ENCODE peak calls at places on chromosomes 4 and X, in six cellular contexts. One of them, this sample, is unnamed.

GRCh38 chrX:24760601-24761000 is 66.9 kb downstream of the POLA1 start:
- DNase-seq in naive thymus-derived CD4-positive, alpha-beta T cell: no peak
- DNase-seq in lower lobe of right lung: no peak
- DNase-seq in anterior cingulate cortex: no peak
- DNase-seq in iris pigment epithelial cell: peak; percentile 63
- DNase-seq in fibroblast of mammary gland: peak; percentile 30
- DNase-seq in this sample: peak; percentile 85

GRCh38 chr4:137794779-137795178 is 262.5 kb upstream of the PCDH18 start:
- DNase-seq in lower lobe of right lung: no peak
- DNase-seq in fibroblast of mammary gland: peak; percentile 34
- DNase-seq in anterior cingulate cortex: no peak
- DNase-seq in iris pigment epithelial cell: no peak
- DNase-seq in naive thymus-derived CD4-positive, alpha-beta T cell: no peak
- DNase-seq in this sample: peak; percentile 14

GRCh38 chrX:110402091-110402854 is 43.6 kb downstream of the RTL9 start:
- DNase-seq in iris pigment epithelial cell: peak; percentile 63
- DNase-seq in naive thymus-derived CD4-positive, alpha-beta T cell: no peak
- DNase-seq in lower lobe of right lung: no peak
- DNase-seq in fibroblast of mammary gland: peak; percentile 80
- DNase-seq in anterior cingulate cortex: no peak
- DNase-seq in this sample: peak; percentile 69

GRCh38 chr4:30839583-30840520 is 119.7 kb downstream of the PCDH7 start:
- DNase-seq in lower lobe of right lung: no peak
- DNase-seq in anterior cingulate cortex: no peak
- DNase-seq in fibroblast of mammary gland: peak; percentile 60
- DNase-seq in iris pigment epithelial cell: peak; percentile 89
- DNase-seq in naive thymus-derived CD4-positive, alpha-beta T cell: no peak
- DNase-seq in this sample: peak; percentile 79

GRCh38 chr4:14977836-14978235 is 24.4 kb upstream of the CPEB2 start:
- DNase-seq in fibroblast of mammary gland: no peak
- DNase-seq in naive thymus-derived CD4-positive, alpha-beta T cell: no peak
- DNase-seq in lower lobe of right lung: no peak
- DNase-seq in iris pigment epithelial cell: no peak
- DNase-seq in anterior cingulate cortex: no peak
- DNase-seq in this sample: no peak

GRCh38 chrX:21943460-21944135 is 3.1 kb downstream of the SMS start:
- DNase-seq in naive thymus-derived CD4-positive, alpha-beta T cell: no peak
- DNase-seq in lower lobe of right lung: no peak
- DNase-seq in iris pigment epithelial cell: peak; percentile 81
- DNase-seq in anterior cingulate cortex: no peak
- DNase-seq in fibroblast of mammary gland: peak; percentile 95
- DNase-seq in this sample: peak; percentile 89

GRCh38 chr4:34293459-34293858 is 1950.9 kb downstream of the ARAP2 start:
- DNase-seq in iris pigment epithelial cell: peak; percentile 27
- DNase-seq in anterior cingulate cortex: no peak
- DNase-seq in lower lobe of right lung: no peak
- DNase-seq in naive thymus-derived CD4-positive, alpha-beta T cell: no peak
- DNase-seq in fibroblast of mammary gland: peak; percentile 17
- DNase-seq in this sample: no peak

GRCh38 chr4:184769285-184769825 is 35.5 kb upstream of the CENPU start:
- DNase-seq in fibroblast of mammary gland: no peak
- DNase-seq in lower lobe of right lung: no peak
- DNase-seq in naive thymus-derived CD4-positive, alpha-beta T cell: no peak
- DNase-seq in anterior cingulate cortex: no peak
- DNase-seq in iris pigment epithelial cell: no peak
- DNase-seq in this sample: no peak

GRCh38 chrX:24498975-24499374 is 33.9 kb downstream of the PDK3 start:
- DNase-seq in iris pigment epithelial cell: peak; percentile 20
- DNase-seq in anterior cingulate cortex: no peak
- DNase-seq in lower lobe of right lung: no peak
- DNase-seq in naive thymus-derived CD4-positive, alpha-beta T cell: peak; percentile 40
- DNase-seq in fibroblast of mammary gland: peak; percentile 22
- DNase-seq in this sample: peak; percentile 6

GRCh38 chr4:174648859-174649258 is 126.6 kb upstream of the HPGD start:
- DNase-seq in anterior cingulate cortex: no peak
- DNase-seq in iris pigment epithelial cell: no peak
- DNase-seq in lower lobe of right lung: no peak
- DNase-seq in naive thymus-derived CD4-positive, alpha-beta T cell: no peak
- DNase-seq in fibroblast of mammary gland: no peak
- DNase-seq in this sample: no peak

GRCh38 chr4:7971159-7971631 is 31.5 kb upstream of the AFAP1 start:
- DNase-seq in lower lobe of right lung: no peak
- DNase-seq in anterior cingulate cortex: no peak
- DNase-seq in iris pigment epithelial cell: no peak
- DNase-seq in fibroblast of mammary gland: no peak
- DNase-seq in naive thymus-derived CD4-positive, alpha-beta T cell: no peak
- DNase-seq in this sample: no peak

GRCh38 chrX:40646489-40647306 is 663 bp downstream of the CXorf38 start:
- DNase-seq in naive thymus-derived CD4-positive, alpha-beta T cell: no peak
- DNase-seq in fibroblast of mammary gland: peak; percentile 43
- DNase-seq in lower lobe of right lung: peak; percentile 66
- DNase-seq in anterior cingulate cortex: no peak
- DNase-seq in iris pigment epithelial cell: peak; percentile 40
- DNase-seq in this sample: peak; percentile 27

GRCh38 chrX:37409278-37409677 is 60.1 kb downstream of the PRRG1 start:
- DNase-seq in fibroblast of mammary gland: no peak
- DNase-seq in iris pigment epithelial cell: peak; percentile 8
- DNase-seq in lower lobe of right lung: no peak
- DNase-seq in naive thymus-derived CD4-positive, alpha-beta T cell: no peak
- DNase-seq in anterior cingulate cortex: no peak
- DNase-seq in this sample: peak; percentile 2

GRCh38 chrX:132406106-132406505 is 82.7 kb downstream of the MBNL3 start:
- DNase-seq in iris pigment epithelial cell: no peak
- DNase-seq in anterior cingulate cortex: no peak
- DNase-seq in naive thymus-derived CD4-positive, alpha-beta T cell: no peak
- DNase-seq in lower lobe of right lung: no peak
- DNase-seq in fibroblast of mammary gland: no peak
- DNase-seq in this sample: no peak

GRCh38 chrX:67779099-67779498 is 235.3 kb downstream of the AR start:
- DNase-seq in naive thymus-derived CD4-positive, alpha-beta T cell: no peak
- DNase-seq in iris pigment epithelial cell: peak; percentile 20
- DNase-seq in lower lobe of right lung: peak; percentile 39
- DNase-seq in anterior cingulate cortex: no peak
- DNase-seq in fibroblast of mammary gland: no peak
- DNase-seq in this sample: peak; percentile 1

GRCh38 chr4:67909910-67910905 is 26.4 kb upstream of the TMPRSS11D start:
- DNase-seq in naive thymus-derived CD4-positive, alpha-beta T cell: peak; percentile 7
- DNase-seq in iris pigment epithelial cell: peak; percentile 41
- DNase-seq in fibroblast of mammary gland: peak; percentile 43
- DNase-seq in anterior cingulate cortex: no peak
- DNase-seq in lower lobe of right lung: no peak
- DNase-seq in this sample: no peak

GRCh38 chr4:106365613-106366012 is 3.0 kb downstream of the GIMD1 start:
- DNase-seq in naive thymus-derived CD4-positive, alpha-beta T cell: no peak
- DNase-seq in iris pigment epithelial cell: peak; percentile 93
- DNase-seq in lower lobe of right lung: no peak
- DNase-seq in fibroblast of mammary gland: peak; percentile 92
- DNase-seq in anterior cingulate cortex: no peak
- DNase-seq in this sample: peak; percentile 90

GRCh38 chrX:115339441-115340025 is 50.0 kb downstream of the LUZP4 start:
- DNase-seq in iris pigment epithelial cell: peak; percentile 83
- DNase-seq in anterior cingulate cortex: no peak
- DNase-seq in lower lobe of right lung: no peak
- DNase-seq in naive thymus-derived CD4-positive, alpha-beta T cell: no peak
- DNase-seq in fibroblast of mammary gland: peak; percentile 76
- DNase-seq in this sample: peak; percentile 47

GRCh38 chr4:41994461-41994860 is 4.1 kb downstream of the SLC30A9 start:
- DNase-seq in anterior cingulate cortex: no peak
- DNase-seq in lower lobe of right lung: no peak
- DNase-seq in naive thymus-derived CD4-positive, alpha-beta T cell: no peak
- DNase-seq in fibroblast of mammary gland: no peak
- DNase-seq in iris pigment epithelial cell: no peak
- DNase-seq in this sample: no peak

GRCh38 chrX:51459125-51459524 is 37.3 kb downstream of the NUDT11 start:
- DNase-seq in naive thymus-derived CD4-positive, alpha-beta T cell: peak; percentile 8
- DNase-seq in lower lobe of right lung: no peak
- DNase-seq in iris pigment epithelial cell: peak; percentile 34
- DNase-seq in anterior cingulate cortex: no peak
- DNase-seq in fibroblast of mammary gland: peak; percentile 48
- DNase-seq in this sample: peak; percentile 4

GRCh38 chr4:81137446-81137845 is 77.6 kb downstream of the PRKG2 start:
- DNase-seq in fibroblast of mammary gland: peak; percentile 43
- DNase-seq in iris pigment epithelial cell: peak; percentile 82
- DNase-seq in naive thymus-derived CD4-positive, alpha-beta T cell: no peak
- DNase-seq in lower lobe of right lung: no peak
- DNase-seq in anterior cingulate cortex: no peak
- DNase-seq in this sample: peak; percentile 31

GRCh38 chr4:87092389-87093141 is 127.9 kb downstream of the KLHL8 start:
- DNase-seq in naive thymus-derived CD4-positive, alpha-beta T cell: no peak
- DNase-seq in iris pigment epithelial cell: peak; percentile 93
- DNase-seq in fibroblast of mammary gland: peak; percentile 93
- DNase-seq in anterior cingulate cortex: no peak
- DNase-seq in lower lobe of right lung: peak; percentile 86
- DNase-seq in this sample: peak; percentile 94

GRCh38 chrX:150038356-150038755 is 100.1 kb upstream of the EOLA2 start:
- DNase-seq in anterior cingulate cortex: no peak
- DNase-seq in fibroblast of mammary gland: no peak
- DNase-seq in naive thymus-derived CD4-positive, alpha-beta T cell: no peak
- DNase-seq in lower lobe of right lung: no peak
- DNase-seq in iris pigment epithelial cell: peak; percentile 28
- DNase-seq in this sample: no peak

GRCh38 chr4:150960818-150961217 is 54.3 kb downstream of the LRBA start:
- DNase-seq in fibroblast of mammary gland: peak; percentile 47
- DNase-seq in iris pigment epithelial cell: peak; percentile 62
- DNase-seq in anterior cingulate cortex: no peak
- DNase-seq in naive thymus-derived CD4-positive, alpha-beta T cell: no peak
- DNase-seq in lower lobe of right lung: no peak
- DNase-seq in this sample: no peak

GRCh38 chr4:52643846-52644245 is 15.3 kb downstream of the USP46 start:
- DNase-seq in lower lobe of right lung: peak; percentile 76
- DNase-seq in anterior cingulate cortex: no peak
- DNase-seq in naive thymus-derived CD4-positive, alpha-beta T cell: no peak
- DNase-seq in fibroblast of mammary gland: peak; percentile 76
- DNase-seq in iris pigment epithelial cell: peak; percentile 76
- DNase-seq in this sample: peak; percentile 57

GRCh38 chr4:163693211-163693610 is 198.7 kb downstream of the TMA16 start:
- DNase-seq in anterior cingulate cortex: no peak
- DNase-seq in naive thymus-derived CD4-positive, alpha-beta T cell: no peak
- DNase-seq in fibroblast of mammary gland: peak; percentile 71
- DNase-seq in iris pigment epithelial cell: peak; percentile 50
- DNase-seq in lower lobe of right lung: no peak
- DNase-seq in this sample: peak; percentile 81

GRCh38 chr4:40586729-40587128 is 42.9 kb downstream of the RBM47 start:
- DNase-seq in naive thymus-derived CD4-positive, alpha-beta T cell: no peak
- DNase-seq in lower lobe of right lung: no peak
- DNase-seq in iris pigment epithelial cell: no peak
- DNase-seq in fibroblast of mammary gland: no peak
- DNase-seq in anterior cingulate cortex: no peak
- DNase-seq in this sample: no peak

GRCh38 chrX:115562492-115562872 is 1.5 kb downstream of the PLS3 start:
- DNase-seq in fibroblast of mammary gland: peak; percentile 31
- DNase-seq in lower lobe of right lung: no peak
- DNase-seq in naive thymus-derived CD4-positive, alpha-beta T cell: no peak
- DNase-seq in iris pigment epithelial cell: peak; percentile 54
- DNase-seq in anterior cingulate cortex: no peak
- DNase-seq in this sample: peak; percentile 43

GRCh38 chr4:3231431-3231980 is 17.5 kb upstream of the MSANTD1 start:
- DNase-seq in fibroblast of mammary gland: no peak
- DNase-seq in lower lobe of right lung: peak; percentile 22
- DNase-seq in naive thymus-derived CD4-positive, alpha-beta T cell: no peak
- DNase-seq in anterior cingulate cortex: no peak
- DNase-seq in iris pigment epithelial cell: no peak
- DNase-seq in this sample: no peak

GRCh38 chr4:48909697-48910096 is 3.1 kb upstream of the OCIAD2 start:
- DNase-seq in lower lobe of right lung: no peak
- DNase-seq in anterior cingulate cortex: no peak
- DNase-seq in fibroblast of mammary gland: peak; percentile 99
- DNase-seq in naive thymus-derived CD4-positive, alpha-beta T cell: no peak
- DNase-seq in iris pigment epithelial cell: peak; percentile 99
- DNase-seq in this sample: peak; percentile 95

GRCh38 chrX:12352922-12353321 is 214.6 kb downstream of the FRMPD4 start:
- DNase-seq in lower lobe of right lung: no peak
- DNase-seq in naive thymus-derived CD4-positive, alpha-beta T cell: no peak
- DNase-seq in anterior cingulate cortex: no peak
- DNase-seq in fibroblast of mammary gland: no peak
- DNase-seq in iris pigment epithelial cell: no peak
- DNase-seq in this sample: no peak

GRCh38 chr4:126851391-126851790 is 781.4 kb upstream of the INTU start:
- DNase-seq in naive thymus-derived CD4-positive, alpha-beta T cell: no peak
- DNase-seq in fibroblast of mammary gland: peak; percentile 62
- DNase-seq in lower lobe of right lung: no peak
- DNase-seq in anterior cingulate cortex: no peak
- DNase-seq in iris pigment epithelial cell: peak; percentile 45
- DNase-seq in this sample: peak; percentile 82

GRCh38 chrX:8868070-8868795 is 67.0 kb upstream of the FAM9A start:
- DNase-seq in iris pigment epithelial cell: peak; percentile 62
- DNase-seq in anterior cingulate cortex: no peak
- DNase-seq in fibroblast of mammary gland: peak; percentile 93
- DNase-seq in naive thymus-derived CD4-positive, alpha-beta T cell: no peak
- DNase-seq in lower lobe of right lung: no peak
- DNase-seq in this sample: peak; percentile 89

GRCh38 chr4:40702800-40703151 is 47.0 kb upstream of the NSUN7 start:
- DNase-seq in iris pigment epithelial cell: no peak
- DNase-seq in anterior cingulate cortex: no peak
- DNase-seq in fibroblast of mammary gland: no peak
- DNase-seq in lower lobe of right lung: no peak
- DNase-seq in naive thymus-derived CD4-positive, alpha-beta T cell: no peak
- DNase-seq in this sample: no peak

GRCh38 chr4:140736669-140737343 is 19.4 kb downstream of the TBC1D9 start:
- DNase-seq in anterior cingulate cortex: no peak
- DNase-seq in iris pigment epithelial cell: no peak
- DNase-seq in lower lobe of right lung: no peak
- DNase-seq in naive thymus-derived CD4-positive, alpha-beta T cell: no peak
- DNase-seq in fibroblast of mammary gland: no peak
- DNase-seq in this sample: peak; percentile 36

GRCh38 chr4:37008199-37008598 is 236.3 kb upstream of the NWD2 start:
- DNase-seq in fibroblast of mammary gland: no peak
- DNase-seq in anterior cingulate cortex: no peak
- DNase-seq in lower lobe of right lung: no peak
- DNase-seq in naive thymus-derived CD4-positive, alpha-beta T cell: no peak
- DNase-seq in iris pigment epithelial cell: peak; percentile 6
- DNase-seq in this sample: peak; percentile 5

GRCh38 chr4:11074581-11075241 is 354.0 kb downstream of the HS3ST1 start:
- DNase-seq in naive thymus-derived CD4-positive, alpha-beta T cell: no peak
- DNase-seq in anterior cingulate cortex: no peak
- DNase-seq in iris pigment epithelial cell: no peak
- DNase-seq in lower lobe of right lung: no peak
- DNase-seq in fibroblast of mammary gland: no peak
- DNase-seq in this sample: no peak

GRCh38 chrX:1679238-1679637 is 64.4 kb downstream of the ASMT start:
- DNase-seq in naive thymus-derived CD4-positive, alpha-beta T cell: no peak
- DNase-seq in anterior cingulate cortex: no peak
- DNase-seq in iris pigment epithelial cell: peak; percentile 10
- DNase-seq in fibroblast of mammary gland: peak; percentile 22
- DNase-seq in lower lobe of right lung: no peak
- DNase-seq in this sample: no peak

GRCh38 chr4:139014391-139015268 is 951 bp upstream of the NOCT start:
- DNase-seq in fibroblast of mammary gland: peak; percentile 93
- DNase-seq in lower lobe of right lung: no peak
- DNase-seq in naive thymus-derived CD4-positive, alpha-beta T cell: no peak
- DNase-seq in anterior cingulate cortex: no peak
- DNase-seq in iris pigment epithelial cell: peak; percentile 87
- DNase-seq in this sample: peak; percentile 96

GRCh38 chr4:38145741-38146140 is 185.5 kb downstream of the PTTG2 start:
- DNase-seq in anterior cingulate cortex: no peak
- DNase-seq in fibroblast of mammary gland: peak; percentile 80
- DNase-seq in lower lobe of right lung: no peak
- DNase-seq in iris pigment epithelial cell: peak; percentile 95
- DNase-seq in naive thymus-derived CD4-positive, alpha-beta T cell: no peak
- DNase-seq in this sample: peak; percentile 88